ENCODE peak calls at places on chromosomes 13 and 19, in four cellular contexts. O is tibial nerve, B is breast epithelium, D is IMR-90. W is an unnamed sample.
A peak's percentile ranks its signal among the peaks of the same experiment; 100 is the strongest.

GRCh38 chr13:39635564-39635963 is 19.9 kb upstream of the COG6 start:
- DNase-seq in O (no peak), B (no peak), D (no peak), W (no peak)

GRCh38 chr13:59409211-59409610 is 754.5 kb downstream of the DIAPH3 start:
- DNase-seq in O (no peak), B (peak; percentile 18), D (peak; percentile 58), W (peak; percentile 49)

GRCh38 chr13:28396053-28396452 is 98.9 kb downstream of the FLT1 start:
- DNase-seq in O (no peak), B (no peak), D (no peak), W (no peak)

GRCh38 chr19:5839312-5840017 is at the start of gene FUT6:
- DNase-seq in O (no peak), B (no peak), D (no peak), W (no peak)

GRCh38 chr19:10474962-10475451 is 28.1 kb downstream of the KEAP1 start:
- DNase-seq in O (no peak), B (no peak), D (no peak), W (no peak)

GRCh38 chr13:31172001-31172400 is 10.3 kb upstream of the HSPH1 start:
- DNase-seq in O (no peak), B (no peak), D (peak; percentile 44), W (no peak)

GRCh38 chr19:8252922-8253589 is 43.9 kb downstream of the CERS4 start:
- DNase-seq in O (peak; percentile 87), B (peak; percentile 71), D (peak; percentile 70), W (peak; percentile 80)

GRCh38 chr19:44807162-44807561 is 1.7 kb upstream of the BCAM start:
- DNase-seq in O (no peak), B (peak; percentile 73), D (no peak), W (no peak)

GRCh38 chr13:22121340-22121739 is 450.5 kb downstream of the FGF9 start:
- DNase-seq in O (no peak), B (no peak), D (no peak), W (no peak)

GRCh38 chr13:67353891-67354459 is 123.8 kb upstream of the PCDH9 start:
- DNase-seq in O (no peak), B (no peak), D (peak; percentile 27), W (no peak)

GRCh38 chr19:51809787-51810186 is 14.8 kb downstream of the FPR3 start:
- DNase-seq in O (peak; percentile 48), B (no peak), D (no peak), W (peak; percentile 47)

GRCh38 chr19:9645466-9645865 is 24.4 kb upstream of the ZNF561 start:
- DNase-seq in O (no peak), B (no peak), D (no peak), W (no peak)

GRCh38 chr13:20570540-20570939 is 3.6 kb downstream of the IFT88 start:
- DNase-seq in O (no peak), B (no peak), D (peak; percentile 49), W (no peak)

GRCh38 chr19:10116085-10116865 is 3.4 kb downstream of the EIF3G start:
- DNase-seq in O (no peak), B (peak; percentile 80), D (no peak), W (no peak)

GRCh38 chr19:35555301-35556005 is 8.0 kb downstream of the ATP4A start:
- DNase-seq in O (no peak), B (no peak), D (peak; percentile 35), W (no peak)

GRCh38 chr19:3323026-3323425 is 43.4 kb upstream of the NFIC start:
- DNase-seq in O (no peak), B (no peak), D (no peak), W (no peak)

GRCh38 chr13:72970956-72971355 is 87.8 kb upstream of the KLF5 start:
- DNase-seq in O (no peak), B (no peak), D (peak; percentile 57), W (no peak)

GRCh38 chr13:23979361-23980159 is 82.3 kb upstream of the C1QTNF9B start:
- DNase-seq in O (peak; percentile 53), B (peak; percentile 35), D (peak; percentile 82), W (peak; percentile 72)

GRCh38 chr13:43786766-43787517 is at the start of gene ENOX1:
- DNase-seq in O (no peak), B (no peak), D (peak; percentile 74), W (peak; percentile 84)

DNA sequence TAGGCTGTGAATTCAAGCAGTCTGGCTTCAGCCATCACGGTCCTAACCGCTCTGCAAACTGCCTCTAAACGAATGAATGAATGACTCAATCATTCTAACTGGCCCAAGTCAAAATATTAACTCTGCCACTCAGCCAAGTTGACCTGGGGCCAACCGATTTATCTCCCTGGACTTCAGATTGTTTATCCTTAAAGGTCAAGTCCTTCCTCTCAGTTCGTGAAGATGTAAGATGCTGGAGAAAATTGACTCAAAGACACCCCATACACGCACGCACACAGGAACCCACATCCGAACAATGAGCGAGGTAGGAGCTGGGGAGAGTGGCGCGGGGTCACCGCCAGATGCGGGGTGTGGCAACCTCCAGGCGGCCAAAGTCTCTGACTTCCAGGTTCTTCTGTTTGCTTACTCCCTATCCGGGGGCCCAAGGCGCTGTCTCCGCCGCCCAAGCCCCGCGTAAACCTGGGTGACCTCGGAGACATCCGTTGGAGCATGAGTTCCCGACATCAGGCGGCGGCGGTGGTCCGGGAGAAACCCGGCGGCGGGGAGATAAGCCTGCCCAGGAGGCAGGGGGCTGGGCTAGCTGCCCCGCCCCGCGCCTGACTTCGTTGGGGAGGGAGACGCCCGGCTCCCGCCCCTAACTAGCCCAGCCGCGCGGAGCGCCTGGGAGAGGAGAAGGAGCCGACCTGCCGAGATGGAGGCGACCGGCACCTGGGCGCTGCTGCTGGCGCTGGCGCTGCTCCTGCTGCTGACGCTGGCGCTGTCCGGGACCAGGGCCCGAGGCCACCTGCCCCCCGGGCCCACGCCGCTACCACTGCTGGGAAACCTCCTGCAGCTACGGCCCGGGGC is at the start of gene CYP2S1:
- DNase-seq in O (no peak), B (no peak), D (peak; percentile 22), W (no peak)
- TF ChIP-seq POLR2A in O (no peak), B (no peak), D (no peak), W (no peak)

DNA sequence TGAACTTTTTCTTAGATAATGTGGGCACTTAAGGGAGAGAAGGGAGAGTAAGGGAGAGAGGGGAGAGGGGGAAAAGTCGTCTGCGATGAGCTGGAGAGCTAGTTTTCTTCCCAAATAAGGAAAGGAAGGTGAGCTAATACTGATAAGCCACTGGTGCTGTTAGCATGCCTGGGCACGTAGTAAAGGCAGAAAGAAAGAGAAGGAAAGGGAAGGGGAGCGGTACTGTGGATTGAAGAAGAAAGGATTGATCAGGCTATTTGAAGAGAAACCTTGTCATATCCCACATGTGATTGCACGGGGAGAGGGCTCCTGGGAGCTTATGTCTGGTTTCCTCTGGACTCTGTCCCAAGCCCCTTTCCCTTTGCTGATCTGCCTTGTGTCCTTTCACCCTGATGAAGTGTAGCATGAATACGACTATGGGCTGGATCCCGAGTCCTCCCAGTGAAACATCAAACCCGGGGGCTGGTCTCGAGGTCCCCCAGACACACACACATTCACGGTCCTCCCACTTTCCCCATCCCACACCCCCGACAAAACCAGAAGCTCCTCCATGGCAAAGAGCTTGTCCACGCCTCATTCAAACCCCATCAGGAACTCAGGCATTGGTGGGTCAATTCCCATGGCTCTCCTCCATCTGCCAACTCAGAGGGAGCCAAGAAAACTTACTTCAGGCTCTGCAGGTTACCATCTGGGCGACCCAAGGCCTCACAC is 30.6 kb downstream of the NLRP13 start:
- DNase-seq in O (no peak), B (no peak), D (no peak), W (no peak)
- H3K4me3 ChIP-seq in O (no peak overlapping the region), B (no peak overlapping the region), D (no peak overlapping the region), W (no peak overlapping the region)

GRCh38 chr19:4638828-4639530 is at the start of gene TNFAIP8L1:
- DNase-seq in O (peak; percentile 97), B (peak; percentile 95), D (peak; percentile 92), W (peak; percentile 97)
- TF ChIP-seq POLR2A in O (no peak), B (no peak), D (peak; percentile 43), W (no peak)

GRCh38 chr19:38662508-38663155 is 15.2 kb downstream of the ACTN4 start:
- DNase-seq in O (no peak), B (peak; percentile 19), D (no peak), W (no peak)

GRCh38 chr19:38661996-38662395 is 14.5 kb downstream of the ACTN4 start:
- DNase-seq in O (no peak), B (peak; percentile 88), D (no peak), W (no peak)

GRCh38 chr19:38660724-38661123 is 13.3 kb downstream of the ACTN4 start:
- DNase-seq in O (no peak), B (no peak), D (no peak), W (no peak)

GRCh38 chr19:38663156-38663651 is 15.8 kb downstream of the ACTN4 start:
- DNase-seq in O (no peak), B (no peak), D (no peak), W (no peak)

GRCh38 chr19:38661166-38661565 is 13.7 kb downstream of the ACTN4 start:
- DNase-seq in O (no peak), B (no peak), D (no peak), W (no peak)
- H3K4me3 ChIP-seq in O (no peak overlapping the region), B (no peak overlapping the region), D (no peak overlapping the region), W (no peak overlapping the region)

GRCh38 chr19:19387108-19387507 is 18.4 kb upstream of the GATAD2A start:
- DNase-seq in O (no peak), B (no peak), D (no peak), W (no peak)

GRCh38 chr19:19386373-19386869 is 19.1 kb upstream of the GATAD2A start:
- DNase-seq in O (no peak), B (no peak), D (no peak), W (no peak)

GRCh38 chr19:19385131-19385899 is 20.2 kb upstream of the GATAD2A start:
- DNase-seq in O (peak; percentile 99), B (peak; percentile 100), D (peak; percentile 100), W (peak; percentile 100)

GRCh38 chr19:19384486-19384885 is 21.0 kb upstream of the GATAD2A start:
- DNase-seq in O (no peak), B (no peak), D (no peak), W (no peak)

DNA sequence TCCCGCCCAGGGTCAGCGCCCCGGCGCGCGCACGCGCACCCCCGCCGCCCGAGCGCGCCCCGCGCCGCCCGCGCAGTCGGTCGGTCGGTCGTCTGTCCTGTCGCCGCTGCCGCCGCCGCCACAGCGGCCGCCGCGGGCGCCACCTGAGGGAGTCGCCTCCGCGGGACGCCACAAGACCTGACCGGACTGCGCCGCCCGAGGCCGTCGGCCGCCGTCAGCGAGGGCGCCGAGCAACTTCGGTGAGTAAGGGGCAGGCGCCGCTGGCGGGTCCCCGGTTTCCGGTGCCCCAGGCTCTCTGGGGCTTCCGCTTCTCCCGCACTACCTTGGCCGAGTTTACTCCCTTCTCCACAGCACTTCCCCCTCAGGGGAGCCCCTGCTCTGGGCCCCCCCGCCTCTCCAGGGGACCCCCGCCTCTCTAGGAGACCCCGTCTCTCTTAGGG is 19.6 kb upstream of the GATAD2A start:
- DNase-seq in O (no peak), B (no peak), D (no peak), W (no peak)
- TF ChIP-seq POLR2A in O (no peak), B (no peak), D (peak; percentile 67), W (no peak)

W was measured in testis.